ENCODE peak calls at places on chromosomes 16 and 17, in nine cellular contexts. X is BJ, F is AG09309, U is neural crest cell, I is lung, J is IMR-90, N is prostate gland, Q is pancreas, W is WTC11. V is an unnamed sample.

GRCh38 chr16:4415538-4416199 is 727 bp downstream of the CORO7 start:
- DNase-seq in X (no peak), F (no peak), U (no peak), I (peak), J (no peak), N (peak), Q (peak), W (peak), V (no peak)

GRCh38 chr16:15553313-15554088 is 89.5 kb downstream of the MARF1 start:
- DNase-seq in X (no peak), F (no peak), U (no peak), I (no peak), J (peak), N (no peak), Q (no peak), W (no peak), V (no peak)

GRCh38 chr16:143456-143855 is 5.0 kb upstream of the NPRL3 start:
- DNase-seq in X (no peak), F (no peak), U (no peak), I (no peak), J (no peak), N (no peak), Q (no peak), W (no peak), V (no peak)

GRCh38 chr16:51540259-51540658 is 389.2 kb upstream of the SALL1 start:
- DNase-seq in X (no peak), F (no peak), U (no peak), I (no peak), J (peak), N (no peak), Q (no peak), W (no peak), V (no peak)

GRCh38 chr16:81170824-81171223 is 67.7 kb upstream of the BCO1 start:
- DNase-seq in X (no peak), F (no peak), U (no peak), I (no peak), J (no peak), N (no peak), Q (no peak), W (peak), V (no peak)

GRCh38 chr17:58052951-58053715 is 30.1 kb upstream of the DYNLL2 start:
- DNase-seq in X (no peak), F (no peak), U (no peak), I (no peak), J (no peak), N (no peak), Q (no peak), W (no peak), V (no peak)

GRCh38 chr17:14331200-14331981 is 30.5 kb downstream of the HS3ST3B1 start:
- DNase-seq in X (no peak), F (no peak), U (no peak), I (no peak), J (no peak), N (no peak), Q (no peak), W (peak), V (no peak)

GRCh38 chr17:3916013-3916696 is at the start of gene P2RX1:
- DNase-seq in X (no peak), F (no peak), U (no peak), I (no peak), J (no peak), N (no peak), Q (no peak), W (no peak), V (no peak)

GRCh38 chr16:31291376-31291775 is 31.6 kb downstream of the ITGAM start:
- DNase-seq in X (no peak), F (no peak), U (no peak), I (no peak), J (no peak), N (no peak), Q (no peak), W (no peak), V (no peak)

GRCh38 chr17:79754359-79754758 is 23.6 kb upstream of the CBX2 start:
- DNase-seq in X (no peak), F (no peak), U (no peak), I (no peak), J (no peak), N (no peak), Q (no peak), W (no peak), V (no peak)

GRCh38 chr17:694239-694638 is 20.4 kb downstream of the VPS53 start:
- DNase-seq in X (peak), F (peak), U (no peak), I (no peak), J (peak), N (no peak), Q (no peak), W (no peak), V (peak)

GRCh38 chr16:86611517-86611840 is 33.1 kb downstream of the FOXL1 start:
- DNase-seq in X (no peak), F (no peak), U (no peak), I (no peak), J (peak), N (no peak), Q (no peak), W (no peak), V (no peak)

GRCh38 chr17:17305282-17305801 is 2.2 kb downstream of the NT5M start:
- DNase-seq in X (no peak), F (no peak), U (no peak), I (no peak), J (no peak), N (no peak), Q (no peak), W (no peak), V (no peak)

GRCh38 chr17:75875182-75875939 is 3.0 kb downstream of the TRIM47 start:
- DNase-seq in X (no peak), F (no peak), U (no peak), I (peak), J (no peak), N (peak), Q (no peak), W (no peak), V (no peak)

GRCh38 chr17:45861185-45861584 is 16.5 kb downstream of the SPPL2C start:
- DNase-seq in X (no peak), F (no peak), U (no peak), I (no peak), J (no peak), N (no peak), Q (no peak), W (no peak), V (no peak)

GRCh38 chr16:83355570-83356218 is 452.1 kb upstream of the HSBP1 start:
- DNase-seq in X (no peak), F (no peak), U (no peak), I (no peak), J (no peak), N (no peak), Q (no peak), W (no peak), V (no peak)

GRCh38 chr17:45353047-45353446 is 36.2 kb upstream of the MAP3K14 start:
- DNase-seq in X (no peak), F (no peak), U (no peak), I (no peak), J (no peak), N (no peak), Q (no peak), W (no peak), V (no peak)

GRCh38 chr16:80273635-80274538 is 266.9 kb upstream of the DYNLRB2 start:
- DNase-seq in X (peak), F (peak), U (no peak), I (no peak), J (peak), N (no peak), Q (no peak), W (no peak), V (no peak)

GRCh38 chr16:72753883-72754282 is 294.0 kb downstream of the ZFHX3 start:
- DNase-seq in X (no peak), F (no peak), U (no peak), I (no peak), J (no peak), N (no peak), Q (no peak), W (no peak), V (no peak)

GRCh38 chr16:79843631-79844043 is 243.1 kb upstream of the MAF start:
- DNase-seq in X (no peak), F (no peak), U (no peak), I (no peak), J (no peak), N (no peak), Q (no peak), W (no peak), V (no peak)

GRCh38 chr17:9725575-9725974 is 65.8 kb downstream of the DHRS7C start:
- DNase-seq in X (no peak), F (no peak), U (peak), I (no peak), J (no peak), N (peak), Q (no peak), W (no peak), V (no peak)

GRCh38 chr16:10521681-10522274 is 58.6 kb downstream of the EMP2 start:
- DNase-seq in X (no peak), F (no peak), U (peak), I (peak), J (peak), N (peak), Q (peak), W (peak), V (peak)

GRCh38 chr16:57527027-57527426 is 9.3 kb downstream of the CCDC102A start:
- DNase-seq in X (no peak), F (no peak), U (no peak), I (no peak), J (no peak), N (no peak), Q (no peak), W (no peak), V (no peak)
- TF ChIP-seq CTCF in X (no peak), F (no peak), U (no peak), I (no peak), J (no peak), N (no peak), Q (no peak), W (no peak), V (no peak)

GRCh38 chr17:74686761-74687160 is 26.0 kb downstream of the CD300LF start:
- DNase-seq in X (no peak), F (no peak), U (no peak), I (no peak), J (no peak), N (no peak), Q (no peak), W (no peak), V (no peak)
- TF ChIP-seq CTCF in X (no peak), F (no peak), U (no peak), I (no peak), J (no peak), N (no peak), Q (no peak), W (no peak), V (no peak)

GRCh38 chr17:48068491-48068961 is 20.4 kb downstream of the NFE2L1 start:
- DNase-seq in X (peak), F (no peak), U (no peak), I (no peak), J (peak), N (no peak), Q (no peak), W (peak), V (no peak)
- TF ChIP-seq CTCF in X (peak), F (peak), U (peak), I (no peak), J (peak), N (no peak), Q (no peak), W (no peak), V (peak)

DNA sequence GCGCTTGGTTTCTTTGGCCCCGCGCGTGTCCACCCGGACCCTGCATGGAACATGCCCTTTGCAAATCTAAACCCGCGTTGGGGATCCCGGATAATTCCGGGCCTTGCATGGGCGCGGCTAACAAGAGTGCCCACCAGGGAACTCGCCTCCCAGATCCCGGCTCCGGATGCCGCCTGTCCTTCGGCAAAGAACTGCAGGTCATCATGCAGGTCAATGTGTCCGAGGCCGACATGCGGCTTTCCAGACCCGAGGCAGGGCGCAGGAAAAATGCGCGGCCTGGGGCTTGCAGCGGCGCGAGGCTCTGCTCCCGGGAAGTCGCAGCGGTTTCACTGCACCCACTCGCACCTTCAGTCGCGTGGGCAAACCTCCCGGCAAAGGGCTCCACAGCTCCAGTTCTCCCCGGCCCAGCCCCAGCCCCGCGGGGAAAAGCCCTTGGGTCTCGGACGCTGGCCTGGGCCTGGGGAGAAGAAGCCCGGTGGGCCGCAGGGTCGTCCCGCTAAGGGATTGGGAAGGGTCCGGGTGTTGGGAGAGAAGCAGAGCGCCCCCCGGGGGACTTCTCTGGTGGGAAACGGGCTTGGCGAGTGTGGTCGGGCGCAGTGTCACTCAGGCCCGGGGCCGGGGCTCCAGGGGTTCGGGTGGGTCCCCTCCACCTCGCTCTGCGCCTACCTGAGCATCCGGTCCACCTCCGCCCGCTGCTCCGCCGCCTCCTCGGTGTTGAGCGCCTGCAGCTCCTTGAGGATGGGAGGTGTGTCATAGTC is 805 bp downstream of the HNF1B start:
- DNase-seq in X (no peak), F (no peak), U (peak), I (peak), J (no peak), N (peak), Q (peak), W (peak), V (no peak)
- TF ChIP-seq CTCF in X (no peak), F (no peak), U (peak), I (no peak), J (no peak), N (no peak), Q (no peak), W (no peak), V (no peak)

DNA sequence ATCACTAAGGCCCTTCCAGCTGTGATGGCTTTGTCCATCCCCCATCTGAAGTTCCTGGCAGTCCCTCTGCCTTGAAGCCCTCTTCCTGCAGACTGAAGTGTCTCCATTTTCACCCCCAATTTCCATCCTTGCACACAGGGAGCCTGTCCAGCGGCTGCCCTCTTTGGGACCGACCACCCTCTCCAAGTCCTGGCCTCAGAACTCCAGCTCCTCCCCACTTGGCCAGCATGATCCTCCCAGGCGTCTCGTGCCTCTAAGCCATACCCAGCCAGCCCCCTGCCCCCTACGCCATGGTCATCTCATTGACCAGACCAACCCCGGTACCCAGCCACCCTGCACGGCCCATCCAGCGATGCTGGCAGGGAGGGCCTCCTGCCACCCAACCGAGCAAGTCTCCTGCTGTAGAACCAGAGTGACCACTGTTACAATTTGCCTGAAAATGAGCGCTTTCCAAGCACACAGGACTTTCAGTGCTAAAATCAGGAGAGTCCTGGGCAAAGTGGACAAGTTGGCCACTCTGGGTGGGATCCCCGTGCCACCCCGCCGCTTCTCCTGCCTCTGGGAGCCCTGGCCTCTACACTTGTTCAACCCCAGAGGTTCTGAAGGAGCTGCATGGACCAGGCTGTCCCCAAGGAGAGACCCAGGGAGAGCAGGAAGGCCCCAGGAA is 362.0 kb downstream of the SEC14L1 start:
- DNase-seq in X (no peak), F (no peak), U (no peak), I (no peak), J (no peak), N (no peak), Q (no peak), W (peak), V (no peak)
- TF ChIP-seq CTCF in X (no peak), F (no peak), U (no peak), I (no peak), J (no peak), N (no peak), Q (no peak), W (no peak), V (no peak)

GRCh38 chr17:32609085-32609484 is 122.3 kb downstream of the CDK5R1 start:
- DNase-seq in X (no peak), F (no peak), U (no peak), I (peak), J (no peak), N (peak), Q (peak), W (no peak), V (no peak)
- TF ChIP-seq CTCF in X (no peak), F (peak), U (no peak), I (no peak), J (no peak), N (peak), Q (no peak), W (no peak), V (peak)

GRCh38 chr17:77951123-77951522 is 7.4 kb upstream of the TNRC6C start:
- DNase-seq in X (no peak), F (no peak), U (no peak), I (no peak), J (no peak), N (no peak), Q (no peak), W (no peak), V (no peak)
- TF ChIP-seq CTCF in X (no peak), F (no peak), U (no peak), I (no peak), J (no peak), N (no peak), Q (no peak), W (no peak), V (no peak)

GRCh38 chr16:29736112-29736511 is 9.7 kb downstream of the C16orf54 start:
- DNase-seq in X (no peak), F (no peak), U (no peak), I (no peak), J (no peak), N (no peak), Q (no peak), W (no peak), V (no peak)
- TF ChIP-seq CTCF in X (no peak), F (no peak), U (peak), I (no peak), J (peak), N (no peak), Q (no peak), W (no peak), V (peak)

V was measured in HFF-Myc.